ENCODE peak calls at places on chromosomes 11 and 22, in five cellular contexts. M is kidney, D is choroid plexus epithelial cell, U is PC-9, F is breast epithelium. C is an unnamed sample.

GRCh38 chr22:32920032-32920628 is 118.6 kb downstream of the TIMP3 start:
- DNase-seq in M (no peak), D (peak), U (no peak), F (no peak), C (no peak)

GRCh38 chr11:11584446-11584810 is 37.4 kb downstream of the GALNT18 start:
- DNase-seq in M (no peak), D (peak), U (no peak), F (no peak), C (peak)

GRCh38 chr22:44407404-44408226 is 90.4 kb downstream of the RTL6 start:
- DNase-seq in M (peak), D (no peak), U (no peak), F (peak), C (no peak)

GRCh38 chr22:43110927-43111623 is 525 bp downstream of the BIK start:
- DNase-seq in M (no peak), D (no peak), U (no peak), F (peak), C (no peak)

GRCh38 chr11:82960000-82960778 is 58.7 kb downstream of the DDIAS start:
- DNase-seq in M (no peak), D (no peak), U (no peak), F (no peak), C (no peak)

GRCh38 chr22:44369916-44370804 is 57.4 kb upstream of the SHISAL1 start:
- DNase-seq in M (peak), D (no peak), U (peak), F (no peak), C (no peak)

GRCh38 chr11:128804481-128804880 is 62.6 kb downstream of the KCNJ1 start:
- DNase-seq in M (no peak), D (peak), U (no peak), F (no peak), C (no peak)

GRCh38 chr22:45896153-45896951 is 80.6 kb downstream of the WNT7B start:
- DNase-seq in M (peak), D (no peak), U (peak), F (peak), C (no peak)

GRCh38 chr11:113448311-113448666 is 26.9 kb downstream of the DRD2 start:
- DNase-seq in M (no peak), D (no peak), U (no peak), F (no peak), C (no peak)

GRCh38 chr11:11582261-11582701 is 39.5 kb downstream of the GALNT18 start:
- DNase-seq in M (no peak), D (no peak), U (no peak), F (no peak), C (no peak)

GRCh38 chr11:27904358-27905055 is 203.4 kb downstream of the KIF18A start:
- DNase-seq in M (no peak), D (no peak), U (peak), F (no peak), C (no peak)

GRCh38 chr22:17974087-17974486 is 50.3 kb downstream of the MICAL3 start:
- DNase-seq in M (no peak), D (peak), U (peak), F (no peak), C (no peak)

GRCh38 chr11:82718307-82718706 is 15.4 kb downstream of the FAM181B start:
- DNase-seq in M (no peak), D (peak), U (peak), F (no peak), C (no peak)

GRCh38 chr22:23501244-23501643 is 78.8 kb downstream of the IGLL1 start:
- DNase-seq in M (peak), D (no peak), U (no peak), F (no peak), C (no peak)

GRCh38 chr11:105538531-105538930 is 71.3 kb upstream of the GRIA4 start:
- DNase-seq in M (no peak), D (no peak), U (no peak), F (no peak), C (no peak)

GRCh38 chr11:130404727-130405126 is 23.7 kb downstream of the ADAMTS8 start:
- DNase-seq in M (no peak), D (no peak), U (peak), F (no peak), C (no peak)

GRCh38 chr22:30183861-30184278 is 62.7 kb downstream of the LIF start:
- DNase-seq in M (no peak), D (peak), U (no peak), F (no peak), C (peak)

GRCh38 chr11:18248561-18248960 is at the start of gene SAA2:
- DNase-seq in M (no peak), D (peak), U (peak), F (no peak), C (no peak)

GRCh38 chr11:83663446-83663845 is 377.3 kb upstream of the CCDC90B start:
- DNase-seq in M (no peak), D (peak), U (no peak), F (no peak), C (no peak)

GRCh38 chr11:94150056-94150455 is 21.4 kb downstream of the PANX1 start:
- DNase-seq in M (no peak), D (no peak), U (no peak), F (no peak), C (no peak)

GRCh38 chr11:34745209-34745608 is 124.3 kb downstream of the EHF start:
- DNase-seq in M (no peak), D (no peak), U (no peak), F (no peak), C (no peak)

GRCh38 chr22:50576070-50576469 is 2.2 kb downstream of the CPT1B start:
- DNase-seq in M (no peak), D (peak), U (peak), F (no peak), C (no peak)

GRCh38 chr11:118087933-118088332 is 1.2 kb upstream of the SMIM35 start:
- DNase-seq in M (no peak), D (no peak), U (peak), F (no peak), C (no peak)

GRCh38 chr11:128890543-128891409 is at the start of gene KCNJ5:
- DNase-seq in M (peak), D (no peak), U (no peak), F (no peak), C (no peak)

GRCh38 chr11:121722431-121723256 is 269.9 kb upstream of the SORL1-AS1 start:
- DNase-seq in M (peak), D (peak), U (no peak), F (peak), C (peak)

GRCh38 chr11:40722179-40722795 is 737.2 kb downstream of the LRRC4C start:
- DNase-seq in M (no peak), D (peak), U (no peak), F (no peak), C (no peak)

GRCh38 chr11:2589538-2589934 is 110.3 kb downstream of the KCNQ1OT1 start:
- DNase-seq in M (peak), D (no peak), U (no peak), F (no peak), C (no peak)

GRCh38 chr22:27730649-27731433 is 70.7 kb downstream of the MN1 start:
- DNase-seq in M (no peak), D (no peak), U (no peak), F (no peak), C (no peak)

GRCh38 chr11:78031629-78032028 is 8.6 kb upstream of the KCTD14 start:
- DNase-seq in M (no peak), D (no peak), U (no peak), F (no peak), C (no peak)

GRCh38 chr22:38957046-38957770 is at the start of gene APOBEC3A:
- DNase-seq in M (peak), D (no peak), U (peak), F (no peak), C (no peak)

GRCh38 chr11:129141748-129142475 is 50.2 kb downstream of the ARHGAP32 start:
- DNase-seq in M (no peak), D (no peak), U (no peak), F (no peak), C (no peak)

GRCh38 chr22:27113211-27114030 is 456.0 kb downstream of the MIAT start:
- DNase-seq in M (no peak), D (peak), U (peak), F (no peak), C (peak)

GRCh38 chr11:123707606-123708205 is 33.8 kb downstream of the ZNF202 start:
- DNase-seq in M (no peak), D (peak), U (no peak), F (no peak), C (no peak)

GRCh38 chr11:125941606-125942275 is 4.1 kb upstream of the VSIG10L2 start:
- DNase-seq in M (no peak), D (peak), U (no peak), F (peak), C (no peak)

GRCh38 chr11:104918113-104918824 is 20.0 kb upstream of the CASP12 start:
- DNase-seq in M (no peak), D (peak), U (no peak), F (no peak), C (no peak)

DNA sequence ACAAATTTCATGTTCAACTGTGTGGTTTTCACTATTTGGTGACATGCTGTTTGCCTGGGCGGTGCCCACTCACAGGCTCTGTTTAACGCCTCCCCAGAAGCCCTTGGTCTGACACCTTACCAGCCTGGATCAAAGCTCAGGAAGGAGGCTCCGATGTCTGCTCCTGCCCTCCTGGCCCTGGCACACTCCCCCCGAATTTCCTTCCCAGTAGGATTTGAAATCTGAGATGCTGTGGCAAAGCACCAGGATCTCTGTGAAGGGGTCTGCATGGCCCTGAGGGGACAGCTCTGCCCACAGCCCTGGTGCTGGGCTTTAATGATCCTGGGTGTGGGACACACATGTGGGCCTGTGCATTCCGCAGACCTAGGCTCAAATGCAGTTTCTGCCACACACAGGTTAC is 41.6 kb downstream of the TRIM29 start:
- DNase-seq in M (no peak), D (no peak), U (no peak), F (no peak), C (no peak)
- TF ChIP-seq CTCF in M (no peak), D (no peak), U (no peak), F (no peak), C (no peak)

GRCh38 chr11:66510271-66510989 is at the start of gene BBS1:
- DNase-seq in M (peak), D (peak), U (peak), F (peak), C (peak)
- TF ChIP-seq CTCF in M (no peak), D (peak), U (no peak), F (no peak), C (peak)

DNA sequence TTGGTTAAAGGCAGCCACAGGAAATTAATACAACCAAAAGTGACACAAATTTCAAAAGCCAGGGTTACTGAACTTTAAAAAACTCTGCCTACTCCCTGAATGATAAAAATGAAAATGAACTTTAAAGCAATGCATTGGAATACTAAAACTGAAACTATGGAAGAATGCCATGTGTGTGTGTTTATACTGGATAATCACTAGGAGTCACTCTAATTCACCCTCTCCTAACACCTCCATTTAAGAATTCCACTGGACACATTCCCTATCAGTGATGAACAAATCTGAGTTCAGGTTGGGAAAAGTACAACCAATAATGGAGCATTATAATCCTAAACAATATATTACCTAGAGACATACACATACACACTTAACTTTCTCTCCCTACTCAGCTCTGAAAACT is 27.5 kb upstream of the PLAAT3 start:
- DNase-seq in M (no peak), D (peak), U (no peak), F (no peak), C (no peak)
- TF ChIP-seq CTCF in M (no peak), D (peak), U (peak), F (no peak), C (peak)

GRCh38 chr11:76772100-76772782 is 10.9 kb upstream of the TSKU start:
- DNase-seq in M (no peak), D (peak), U (peak), F (no peak), C (no peak)

GRCh38 chr11:76769071-76769560 is 14.0 kb upstream of the TSKU start:
- DNase-seq in M (no peak), D (peak), U (no peak), F (no peak), C (no peak)

GRCh38 chr11:76769645-76770586 is 13.2 kb upstream of the TSKU start:
- DNase-seq in M (peak), D (no peak), U (peak), F (no peak), C (no peak)

GRCh38 chr11:76771446-76772099 is 11.6 kb upstream of the TSKU start:
- DNase-seq in M (no peak), D (no peak), U (peak), F (no peak), C (no peak)

DNA sequence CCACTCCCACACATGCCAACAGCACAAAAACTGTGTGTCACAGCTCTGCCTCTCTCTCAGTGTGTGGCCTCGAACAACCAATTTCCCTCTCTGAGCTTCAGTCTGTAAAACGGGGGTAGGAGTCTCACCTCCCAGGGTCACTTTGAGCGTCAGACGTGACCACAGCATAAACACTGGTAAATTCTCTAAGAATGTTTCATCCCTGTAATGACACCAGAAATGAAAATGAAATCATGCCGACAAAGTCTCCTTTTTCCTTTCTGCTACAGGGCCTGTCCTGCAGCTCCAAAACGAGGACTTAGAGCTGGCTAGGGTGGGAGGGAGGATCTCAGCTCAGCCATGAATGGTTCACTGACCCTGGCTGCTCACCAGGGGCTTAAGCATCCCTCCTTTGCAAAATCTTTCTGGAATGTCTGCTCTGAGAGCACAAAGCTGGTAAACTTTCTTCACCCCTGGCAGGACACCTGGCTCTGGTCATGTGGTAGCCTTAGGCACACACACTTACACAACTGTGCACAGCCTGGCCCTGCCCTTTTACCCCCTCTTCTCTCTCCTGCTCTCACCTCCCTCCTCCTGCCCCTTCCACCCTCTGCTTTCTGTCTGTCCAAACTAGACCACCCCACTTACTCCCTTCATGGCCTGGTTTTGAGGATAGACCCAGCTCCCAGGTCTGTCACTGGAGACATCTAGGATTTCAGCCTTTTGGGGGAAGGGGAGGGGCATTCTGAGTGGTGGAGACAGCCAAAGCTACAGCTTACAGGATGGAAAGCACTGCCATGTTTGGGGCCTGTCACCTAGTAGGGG is 12.3 kb upstream of the TSKU start:
- DNase-seq in M (no peak), D (peak), U (peak), F (no peak), C (peak)
- TF ChIP-seq CTCF in M (no peak), D (no peak), U (no peak), F (no peak), C (no peak)